ENCODE peak calls at places on chromosomes 7 and 10, in seven cellular contexts. P is T-helper 2 cell, C is suprapubic skin, Q is kidney, R is NCI-H187, I is amniotic epithelial cell, Y is BJ. F is an unnamed sample.

GRCh38 chr10:45380903-45381610 is 7.0 kb downstream of the ALOX5 start:
- DNase-seq in Y (no peak), C (peak), R (no peak), I (no peak), Q (no peak), P (no peak), F (no peak)

GRCh38 chr7:108278776-108279175 is 148.6 kb upstream of the LAMB4 start:
- DNase-seq in C (no peak), I (no peak), Q (no peak), Y (no peak), P (no peak), R (no peak), F (no peak)

GRCh38 chr10:126849646-126850045 is 55.6 kb upstream of the DOCK1 start:
- DNase-seq in P (no peak), C (no peak), Q (no peak), Y (no peak), R (no peak), I (no peak), F (no peak)

GRCh38 chr7:151856098-151856497 is 20.8 kb downstream of the PRKAG2 start:
- DNase-seq in C (no peak), P (no peak), Q (peak), Y (no peak), I (no peak), R (no peak), F (no peak)

GRCh38 chr10:15518256-15518655 is 147.2 kb upstream of the FAM171A1 start:
- DNase-seq in Y (peak), C (no peak), P (no peak), I (peak), R (no peak), Q (no peak), F (no peak)

GRCh38 chr10:70348228-70348850 is 34.1 kb downstream of the LRRC20 start:
- DNase-seq in I (peak), C (no peak), Y (no peak), R (no peak), Q (no peak), P (no peak), F (peak)

GRCh38 chr10:95861401-95861800 is 46.4 kb upstream of the CC2D2B start:
- DNase-seq in I (peak), Q (no peak), P (no peak), C (no peak), Y (no peak), R (no peak), F (no peak)

GRCh38 chr10:74846958-74847357 is 20.6 kb downstream of the KAT6B start:
- DNase-seq in Y (no peak), I (no peak), P (no peak), R (no peak), Q (no peak), C (no peak), F (no peak)

GRCh38 chr7:45662540-45663166 is 88.5 kb downstream of the ADCY1 start:
- DNase-seq in I (no peak), R (no peak), Q (no peak), Y (no peak), P (no peak), C (no peak), F (no peak)

GRCh38 chr7:104240400-104240799 is 32.6 kb upstream of the ORC5 start:
- DNase-seq in I (no peak), P (no peak), R (peak), C (no peak), Q (no peak), Y (no peak), F (no peak)

GRCh38 chr7:117672433-117672832 is 192.6 kb downstream of the CFTR start:
- DNase-seq in Q (no peak), Y (no peak), P (no peak), I (no peak), C (no peak), R (no peak), F (no peak)

GRCh38 chr10:92690211-92691041 is 671 bp downstream of the HHEX start:
- DNase-seq in I (peak), Q (peak), C (peak), P (no peak), R (peak), Y (no peak), F (peak)

GRCh38 chr10:35612385-35613106 is 7.4 kb downstream of the GJD4 start:
- DNase-seq in I (no peak), C (no peak), P (no peak), Q (no peak), R (no peak), Y (no peak), F (no peak)

GRCh38 chr7:2260820-2261219 is 18.8 kb downstream of the NUDT1 start:
- DNase-seq in I (no peak), R (no peak), C (no peak), Q (peak), P (no peak), Y (no peak), F (no peak)

GRCh38 chr7:41881313-41882130 is 178.6 kb upstream of the INHBA start:
- DNase-seq in R (no peak), Q (no peak), C (no peak), I (no peak), P (no peak), Y (no peak), F (no peak)

GRCh38 chr7:36651404-36651803 is 72.9 kb downstream of the AOAH start:
- DNase-seq in C (no peak), Y (peak), P (no peak), I (peak), R (no peak), Q (no peak), F (no peak)

GRCh38 chr7:66099232-66099550 is 15.5 kb upstream of the CRCP start:
- DNase-seq in Y (no peak), I (peak), R (no peak), Q (no peak), P (no peak), C (no peak), F (no peak)

GRCh38 chr10:132685121-132685891 is 100.6 kb downstream of the NKX6-2 start:
- DNase-seq in R (no peak), Y (peak), P (no peak), I (peak), C (peak), Q (peak), F (peak)